ENCODE peak calls at places on chromosomes 3 and 15, in six cellular contexts. One of them, this sample, is unnamed.

GRCh38 chr3:119331661-119332060 is 37.5 kb downstream of the ARHGAP31 start:
- DNase-seq in stimulated activated CD8-positive, alpha-beta memory T cell treated with anti-CD3 and anti-CD28 coated beads, Interleukin-2, amount 100 ng/mL, for 48 hours: no peak
- DNase-seq in activated CD8-positive, alpha-beta memory T cell treated with anti-CD3 and anti-CD28 coated beads, Interleukin-2, amount 50 U/mL, for 48 hours: no peak
- DNase-seq in Kasumi-1: no peak
- DNase-seq in naive thymus-derived CD8-positive, alpha-beta T cell: no peak
- DNase-seq in right cardiac atrium: no peak
- DNase-seq in this sample: no peak

GRCh38 chr3:153215971-153216370 is 53.9 kb downstream of the RAP2B start:
- DNase-seq in stimulated activated CD8-positive, alpha-beta memory T cell treated with anti-CD3 and anti-CD28 coated beads, Interleukin-2, amount 100 ng/mL, for 48 hours: no peak
- DNase-seq in activated CD8-positive, alpha-beta memory T cell treated with anti-CD3 and anti-CD28 coated beads, Interleukin-2, amount 50 U/mL, for 48 hours: no peak
- DNase-seq in Kasumi-1: no peak
- DNase-seq in naive thymus-derived CD8-positive, alpha-beta T cell: no peak
- DNase-seq in right cardiac atrium: no peak
- DNase-seq in this sample: no peak

GRCh38 chr3:45551214-45552010 is 43.1 kb upstream of the LIMD1 start:
- DNase-seq in stimulated activated CD8-positive, alpha-beta memory T cell treated with anti-CD3 and anti-CD28 coated beads, Interleukin-2, amount 100 ng/mL, for 48 hours: no peak
- DNase-seq in activated CD8-positive, alpha-beta memory T cell treated with anti-CD3 and anti-CD28 coated beads, Interleukin-2, amount 50 U/mL, for 48 hours: no peak
- DNase-seq in Kasumi-1: no peak
- DNase-seq in naive thymus-derived CD8-positive, alpha-beta T cell: no peak
- DNase-seq in right cardiac atrium: peak
- DNase-seq in this sample: peak

GRCh38 chr3:114675104-114675503 is 381.3 kb downstream of the TIGIT start:
- DNase-seq in stimulated activated CD8-positive, alpha-beta memory T cell treated with anti-CD3 and anti-CD28 coated beads, Interleukin-2, amount 100 ng/mL, for 48 hours: no peak
- DNase-seq in activated CD8-positive, alpha-beta memory T cell treated with anti-CD3 and anti-CD28 coated beads, Interleukin-2, amount 50 U/mL, for 48 hours: no peak
- DNase-seq in Kasumi-1: no peak
- DNase-seq in naive thymus-derived CD8-positive, alpha-beta T cell: no peak
- DNase-seq in right cardiac atrium: no peak
- DNase-seq in this sample: peak

GRCh38 chr3:48820626-48821324 is 26.9 kb downstream of the PRKAR2A start:
- DNase-seq in stimulated activated CD8-positive, alpha-beta memory T cell treated with anti-CD3 and anti-CD28 coated beads, Interleukin-2, amount 100 ng/mL, for 48 hours: no peak
- DNase-seq in activated CD8-positive, alpha-beta memory T cell treated with anti-CD3 and anti-CD28 coated beads, Interleukin-2, amount 50 U/mL, for 48 hours: no peak
- DNase-seq in Kasumi-1: no peak
- DNase-seq in naive thymus-derived CD8-positive, alpha-beta T cell: no peak
- DNase-seq in right cardiac atrium: no peak
- DNase-seq in this sample: peak

GRCh38 chr3:194736896-194737600 is 51.4 kb downstream of the FAM43A start:
- DNase-seq in stimulated activated CD8-positive, alpha-beta memory T cell treated with anti-CD3 and anti-CD28 coated beads, Interleukin-2, amount 100 ng/mL, for 48 hours: no peak
- DNase-seq in activated CD8-positive, alpha-beta memory T cell treated with anti-CD3 and anti-CD28 coated beads, Interleukin-2, amount 50 U/mL, for 48 hours: no peak
- DNase-seq in Kasumi-1: peak
- DNase-seq in naive thymus-derived CD8-positive, alpha-beta T cell: no peak
- DNase-seq in right cardiac atrium: no peak
- DNase-seq in this sample: no peak

GRCh38 chr3:51948016-51948580 is 5.9 kb downstream of the PARP3 start:
- DNase-seq in stimulated activated CD8-positive, alpha-beta memory T cell treated with anti-CD3 and anti-CD28 coated beads, Interleukin-2, amount 100 ng/mL, for 48 hours: no peak
- DNase-seq in activated CD8-positive, alpha-beta memory T cell treated with anti-CD3 and anti-CD28 coated beads, Interleukin-2, amount 50 U/mL, for 48 hours: no peak
- DNase-seq in Kasumi-1: no peak
- DNase-seq in naive thymus-derived CD8-positive, alpha-beta T cell: no peak
- DNase-seq in right cardiac atrium: no peak
- DNase-seq in this sample: no peak

GRCh38 chr15:91668370-91668769 is 185.1 kb upstream of the SLCO3A1 start:
- DNase-seq in stimulated activated CD8-positive, alpha-beta memory T cell treated with anti-CD3 and anti-CD28 coated beads, Interleukin-2, amount 100 ng/mL, for 48 hours: no peak
- DNase-seq in activated CD8-positive, alpha-beta memory T cell treated with anti-CD3 and anti-CD28 coated beads, Interleukin-2, amount 50 U/mL, for 48 hours: no peak
- DNase-seq in Kasumi-1: no peak
- DNase-seq in naive thymus-derived CD8-positive, alpha-beta T cell: no peak
- DNase-seq in right cardiac atrium: no peak
- DNase-seq in this sample: no peak

GRCh38 chr3:196399485-196399945 is 32.7 kb downstream of the UBXN7 start:
- DNase-seq in stimulated activated CD8-positive, alpha-beta memory T cell treated with anti-CD3 and anti-CD28 coated beads, Interleukin-2, amount 100 ng/mL, for 48 hours: no peak
- DNase-seq in activated CD8-positive, alpha-beta memory T cell treated with anti-CD3 and anti-CD28 coated beads, Interleukin-2, amount 50 U/mL, for 48 hours: no peak
- DNase-seq in Kasumi-1: no peak
- DNase-seq in naive thymus-derived CD8-positive, alpha-beta T cell: no peak
- DNase-seq in right cardiac atrium: no peak
- DNase-seq in this sample: peak

GRCh38 chr3:115062009-115062408 is 85.1 kb downstream of the ZBTB20 start:
- DNase-seq in stimulated activated CD8-positive, alpha-beta memory T cell treated with anti-CD3 and anti-CD28 coated beads, Interleukin-2, amount 100 ng/mL, for 48 hours: no peak
- DNase-seq in activated CD8-positive, alpha-beta memory T cell treated with anti-CD3 and anti-CD28 coated beads, Interleukin-2, amount 50 U/mL, for 48 hours: no peak
- DNase-seq in Kasumi-1: no peak
- DNase-seq in naive thymus-derived CD8-positive, alpha-beta T cell: no peak
- DNase-seq in right cardiac atrium: no peak
- DNase-seq in this sample: no peak

GRCh38 chr3:123884258-123884831 is at the start of gene MYLK:
- DNase-seq in stimulated activated CD8-positive, alpha-beta memory T cell treated with anti-CD3 and anti-CD28 coated beads, Interleukin-2, amount 100 ng/mL, for 48 hours: peak
- DNase-seq in activated CD8-positive, alpha-beta memory T cell treated with anti-CD3 and anti-CD28 coated beads, Interleukin-2, amount 50 U/mL, for 48 hours: peak
- DNase-seq in Kasumi-1: peak
- DNase-seq in naive thymus-derived CD8-positive, alpha-beta T cell: no peak
- DNase-seq in right cardiac atrium: peak
- DNase-seq in this sample: peak

GRCh38 chr3:14411988-14412387 is 9.6 kb downstream of the SLC6A6 start:
- DNase-seq in stimulated activated CD8-positive, alpha-beta memory T cell treated with anti-CD3 and anti-CD28 coated beads, Interleukin-2, amount 100 ng/mL, for 48 hours: no peak
- DNase-seq in activated CD8-positive, alpha-beta memory T cell treated with anti-CD3 and anti-CD28 coated beads, Interleukin-2, amount 50 U/mL, for 48 hours: no peak
- DNase-seq in Kasumi-1: no peak
- DNase-seq in naive thymus-derived CD8-positive, alpha-beta T cell: no peak
- DNase-seq in right cardiac atrium: no peak
- DNase-seq in this sample: no peak

GRCh38 chr3:196016485-196016884 is 65.4 kb downstream of the TFRC start:
- DNase-seq in stimulated activated CD8-positive, alpha-beta memory T cell treated with anti-CD3 and anti-CD28 coated beads, Interleukin-2, amount 100 ng/mL, for 48 hours: no peak
- DNase-seq in activated CD8-positive, alpha-beta memory T cell treated with anti-CD3 and anti-CD28 coated beads, Interleukin-2, amount 50 U/mL, for 48 hours: no peak
- DNase-seq in Kasumi-1: no peak
- DNase-seq in naive thymus-derived CD8-positive, alpha-beta T cell: no peak
- DNase-seq in right cardiac atrium: no peak
- DNase-seq in this sample: peak

GRCh38 chr3:61650719-61651118 is 89.3 kb downstream of the PTPRG start:
- DNase-seq in stimulated activated CD8-positive, alpha-beta memory T cell treated with anti-CD3 and anti-CD28 coated beads, Interleukin-2, amount 100 ng/mL, for 48 hours: no peak
- DNase-seq in activated CD8-positive, alpha-beta memory T cell treated with anti-CD3 and anti-CD28 coated beads, Interleukin-2, amount 50 U/mL, for 48 hours: no peak
- DNase-seq in Kasumi-1: no peak
- DNase-seq in naive thymus-derived CD8-positive, alpha-beta T cell: no peak
- DNase-seq in right cardiac atrium: no peak
- DNase-seq in this sample: no peak

GRCh38 chr3:85167576-85167975 is 208.8 kb downstream of the CADM2 start:
- DNase-seq in stimulated activated CD8-positive, alpha-beta memory T cell treated with anti-CD3 and anti-CD28 coated beads, Interleukin-2, amount 100 ng/mL, for 48 hours: no peak
- DNase-seq in activated CD8-positive, alpha-beta memory T cell treated with anti-CD3 and anti-CD28 coated beads, Interleukin-2, amount 50 U/mL, for 48 hours: no peak
- DNase-seq in Kasumi-1: no peak
- DNase-seq in naive thymus-derived CD8-positive, alpha-beta T cell: no peak
- DNase-seq in right cardiac atrium: no peak
- DNase-seq in this sample: no peak

GRCh38 chr15:92466834-92467233 is 73.2 kb downstream of the ST8SIA2 start:
- DNase-seq in stimulated activated CD8-positive, alpha-beta memory T cell treated with anti-CD3 and anti-CD28 coated beads, Interleukin-2, amount 100 ng/mL, for 48 hours: no peak
- DNase-seq in activated CD8-positive, alpha-beta memory T cell treated with anti-CD3 and anti-CD28 coated beads, Interleukin-2, amount 50 U/mL, for 48 hours: no peak
- DNase-seq in Kasumi-1: no peak
- DNase-seq in naive thymus-derived CD8-positive, alpha-beta T cell: no peak
- DNase-seq in right cardiac atrium: no peak
- DNase-seq in this sample: no peak

GRCh38 chr3:2741520-2741919 is 368.7 kb downstream of the IL5RA start:
- DNase-seq in stimulated activated CD8-positive, alpha-beta memory T cell treated with anti-CD3 and anti-CD28 coated beads, Interleukin-2, amount 100 ng/mL, for 48 hours: no peak
- DNase-seq in activated CD8-positive, alpha-beta memory T cell treated with anti-CD3 and anti-CD28 coated beads, Interleukin-2, amount 50 U/mL, for 48 hours: no peak
- DNase-seq in Kasumi-1: no peak
- DNase-seq in naive thymus-derived CD8-positive, alpha-beta T cell: no peak
- DNase-seq in right cardiac atrium: no peak
- DNase-seq in this sample: no peak

GRCh38 chr3:17745301-17745700 is 2.9 kb upstream of the TBC1D5 start:
- DNase-seq in stimulated activated CD8-positive, alpha-beta memory T cell treated with anti-CD3 and anti-CD28 coated beads, Interleukin-2, amount 100 ng/mL, for 48 hours: no peak
- DNase-seq in activated CD8-positive, alpha-beta memory T cell treated with anti-CD3 and anti-CD28 coated beads, Interleukin-2, amount 50 U/mL, for 48 hours: no peak
- DNase-seq in Kasumi-1: no peak
- DNase-seq in naive thymus-derived CD8-positive, alpha-beta T cell: no peak
- DNase-seq in right cardiac atrium: no peak
- DNase-seq in this sample: no peak

GRCh38 chr3:197256836-197257444 is 41.5 kb downstream of the DLG1 start:
- DNase-seq in stimulated activated CD8-positive, alpha-beta memory T cell treated with anti-CD3 and anti-CD28 coated beads, Interleukin-2, amount 100 ng/mL, for 48 hours: no peak
- DNase-seq in activated CD8-positive, alpha-beta memory T cell treated with anti-CD3 and anti-CD28 coated beads, Interleukin-2, amount 50 U/mL, for 48 hours: no peak
- DNase-seq in Kasumi-1: peak
- DNase-seq in naive thymus-derived CD8-positive, alpha-beta T cell: peak
- DNase-seq in right cardiac atrium: no peak
- DNase-seq in this sample: peak

GRCh38 chr3:71231680-71232079 is 351.8 kb downstream of the FOXP1 start:
- DNase-seq in stimulated activated CD8-positive, alpha-beta memory T cell treated with anti-CD3 and anti-CD28 coated beads, Interleukin-2, amount 100 ng/mL, for 48 hours: no peak
- DNase-seq in activated CD8-positive, alpha-beta memory T cell treated with anti-CD3 and anti-CD28 coated beads, Interleukin-2, amount 50 U/mL, for 48 hours: no peak
- DNase-seq in Kasumi-1: no peak
- DNase-seq in naive thymus-derived CD8-positive, alpha-beta T cell: no peak
- DNase-seq in right cardiac atrium: no peak
- DNase-seq in this sample: no peak

GRCh38 chr3:120022729-120023128 is 71.5 kb downstream of the GSK3B start:
- DNase-seq in stimulated activated CD8-positive, alpha-beta memory T cell treated with anti-CD3 and anti-CD28 coated beads, Interleukin-2, amount 100 ng/mL, for 48 hours: no peak
- DNase-seq in activated CD8-positive, alpha-beta memory T cell treated with anti-CD3 and anti-CD28 coated beads, Interleukin-2, amount 50 U/mL, for 48 hours: no peak
- DNase-seq in Kasumi-1: no peak
- DNase-seq in naive thymus-derived CD8-positive, alpha-beta T cell: no peak
- DNase-seq in right cardiac atrium: no peak
- DNase-seq in this sample: peak

GRCh38 chr15:50302581-50302980 is 37.1 kb upstream of the HDC start:
- DNase-seq in stimulated activated CD8-positive, alpha-beta memory T cell treated with anti-CD3 and anti-CD28 coated beads, Interleukin-2, amount 100 ng/mL, for 48 hours: no peak
- DNase-seq in activated CD8-positive, alpha-beta memory T cell treated with anti-CD3 and anti-CD28 coated beads, Interleukin-2, amount 50 U/mL, for 48 hours: no peak
- DNase-seq in Kasumi-1: no peak
- DNase-seq in naive thymus-derived CD8-positive, alpha-beta T cell: no peak
- DNase-seq in right cardiac atrium: no peak
- DNase-seq in this sample: no peak

GRCh38 chr3:13547591-13548371 is 1.1 kb upstream of the FBLN2 start:
- DNase-seq in stimulated activated CD8-positive, alpha-beta memory T cell treated with anti-CD3 and anti-CD28 coated beads, Interleukin-2, amount 100 ng/mL, for 48 hours: no peak
- DNase-seq in activated CD8-positive, alpha-beta memory T cell treated with anti-CD3 and anti-CD28 coated beads, Interleukin-2, amount 50 U/mL, for 48 hours: no peak
- DNase-seq in Kasumi-1: no peak
- DNase-seq in naive thymus-derived CD8-positive, alpha-beta T cell: no peak
- DNase-seq in right cardiac atrium: no peak
- DNase-seq in this sample: no peak

GRCh38 chr3:51682079-51682478 is 11.0 kb downstream of the TEX264 start:
- DNase-seq in stimulated activated CD8-positive, alpha-beta memory T cell treated with anti-CD3 and anti-CD28 coated beads, Interleukin-2, amount 100 ng/mL, for 48 hours: no peak
- DNase-seq in activated CD8-positive, alpha-beta memory T cell treated with anti-CD3 and anti-CD28 coated beads, Interleukin-2, amount 50 U/mL, for 48 hours: peak
- DNase-seq in Kasumi-1: peak
- DNase-seq in naive thymus-derived CD8-positive, alpha-beta T cell: peak
- DNase-seq in right cardiac atrium: peak
- DNase-seq in this sample: peak

GRCh38 chr3:58109752-58110151 is 101.0 kb downstream of the DNASE1L3 start:
- DNase-seq in stimulated activated CD8-positive, alpha-beta memory T cell treated with anti-CD3 and anti-CD28 coated beads, Interleukin-2, amount 100 ng/mL, for 48 hours: no peak
- DNase-seq in activated CD8-positive, alpha-beta memory T cell treated with anti-CD3 and anti-CD28 coated beads, Interleukin-2, amount 50 U/mL, for 48 hours: no peak
- DNase-seq in Kasumi-1: no peak
- DNase-seq in naive thymus-derived CD8-positive, alpha-beta T cell: no peak
- DNase-seq in right cardiac atrium: no peak
- DNase-seq in this sample: no peak

GRCh38 chr3:171695476-171695875 is 114.8 kb downstream of the PLD1 start:
- DNase-seq in stimulated activated CD8-positive, alpha-beta memory T cell treated with anti-CD3 and anti-CD28 coated beads, Interleukin-2, amount 100 ng/mL, for 48 hours: no peak
- DNase-seq in activated CD8-positive, alpha-beta memory T cell treated with anti-CD3 and anti-CD28 coated beads, Interleukin-2, amount 50 U/mL, for 48 hours: no peak
- DNase-seq in Kasumi-1: no peak
- DNase-seq in naive thymus-derived CD8-positive, alpha-beta T cell: no peak
- DNase-seq in right cardiac atrium: no peak
- DNase-seq in this sample: no peak

GRCh38 chr3:5188419-5189405 is 1.2 kb downstream of the EDEM1 start:
- DNase-seq in stimulated activated CD8-positive, alpha-beta memory T cell treated with anti-CD3 and anti-CD28 coated beads, Interleukin-2, amount 100 ng/mL, for 48 hours: no peak
- DNase-seq in activated CD8-positive, alpha-beta memory T cell treated with anti-CD3 and anti-CD28 coated beads, Interleukin-2, amount 50 U/mL, for 48 hours: peak
- DNase-seq in Kasumi-1: peak
- DNase-seq in naive thymus-derived CD8-positive, alpha-beta T cell: peak
- DNase-seq in right cardiac atrium: no peak
- DNase-seq in this sample: no peak

GRCh38 chr3:59108091-59108815 is 58.4 kb upstream of the CFAP20DC start:
- DNase-seq in stimulated activated CD8-positive, alpha-beta memory T cell treated with anti-CD3 and anti-CD28 coated beads, Interleukin-2, amount 100 ng/mL, for 48 hours: no peak
- DNase-seq in activated CD8-positive, alpha-beta memory T cell treated with anti-CD3 and anti-CD28 coated beads, Interleukin-2, amount 50 U/mL, for 48 hours: no peak
- DNase-seq in Kasumi-1: peak
- DNase-seq in naive thymus-derived CD8-positive, alpha-beta T cell: no peak
- DNase-seq in right cardiac atrium: no peak
- DNase-seq in this sample: no peak

GRCh38 chr3:43726511-43726910 is 35.8 kb downstream of the ABHD5 start:
- DNase-seq in stimulated activated CD8-positive, alpha-beta memory T cell treated with anti-CD3 and anti-CD28 coated beads, Interleukin-2, amount 100 ng/mL, for 48 hours: no peak
- DNase-seq in activated CD8-positive, alpha-beta memory T cell treated with anti-CD3 and anti-CD28 coated beads, Interleukin-2, amount 50 U/mL, for 48 hours: no peak
- DNase-seq in Kasumi-1: no peak
- DNase-seq in naive thymus-derived CD8-positive, alpha-beta T cell: no peak
- DNase-seq in right cardiac atrium: no peak
- DNase-seq in this sample: peak